ENCODE peak calls at places on chromosomes 13 and 19, in seven cellular contexts. Z is ELR, M is astrocyte of the spinal cord, B is NCI-H2081, D is adrenal gland, W is nephron progenitor cell, J is heart left ventricle. N is an unnamed sample.

GRCh38 chr13:109708014-109708617 is 78.3 kb downstream of the IRS2 start:
- DNase-seq in Z (no peak), M (no peak), B (no peak), D (no peak), W (no peak), J (no peak), N (no peak)

GRCh38 chr13:74132152-74132767 is 1.9 kb downstream of the KLF12 start:
- DNase-seq in Z (peak; percentile 32), M (no peak), B (no peak), D (no peak), W (no peak), J (no peak), N (no peak)

GRCh38 chr19:7904074-7905020 is 670 bp downstream of the MAP2K7 start:
- DNase-seq in Z (peak; percentile 49), M (peak; percentile 15), B (no peak), D (peak; percentile 79), W (peak; percentile 58), J (peak; percentile 69), N (no peak)

GRCh38 chr19:3826163-3826562 is 40.0 kb upstream of the MATK start:
- DNase-seq in Z (no peak), M (no peak), B (no peak), D (no peak), W (no peak), J (no peak), N (no peak)

GRCh38 chr13:91375119-91375729 is 23.2 kb upstream of the GPC5 start:
- DNase-seq in Z (peak; percentile 43), M (peak; percentile 17), B (no peak), D (no peak), W (peak; percentile 6), J (no peak), N (no peak)

GRCh38 chr19:56098731-56099577 is 22.1 kb downstream of the ZNF787 start:
- DNase-seq in Z (no peak), M (no peak), B (no peak), D (no peak), W (no peak), J (no peak), N (no peak)

GRCh38 chr13:65011403-65011802 is 2218.7 kb downstream of the PCDH9 start:
- DNase-seq in Z (no peak), M (no peak), B (no peak), D (no peak), W (no peak), J (no peak), N (no peak)

GRCh38 chr13:109836629-109837607 is 50.5 kb upstream of the IRS2 start:
- DNase-seq in Z (no peak), M (no peak), B (no peak), D (no peak), W (peak; percentile 22), J (no peak), N (no peak)

GRCh38 chr19:56252699-56253422 is 19.7 kb upstream of the EDDM13 start:
- DNase-seq in Z (peak; percentile 67), M (peak; percentile 73), B (peak; percentile 79), D (peak; percentile 91), W (peak; percentile 90), J (peak; percentile 79), N (peak; percentile 55)

GRCh38 chr19:48900477-48901452 is 653 bp downstream of the NUCB1 start:
- DNase-seq in Z (peak; percentile 43), M (peak; percentile 55), B (no peak), D (no peak), W (no peak), J (peak; percentile 50), N (no peak)

GRCh38 chr19:29022599-29022998 is 190.4 kb downstream of the UQCRFS1 start:
- DNase-seq in Z (no peak), M (no peak), B (no peak), D (no peak), W (no peak), J (no peak), N (no peak)

GRCh38 chr13:31625115-31625514 is 114.2 kb upstream of the RXFP2 start:
- DNase-seq in Z (peak; percentile 61), M (peak; percentile 16), B (no peak), D (no peak), W (no peak), J (no peak), N (no peak)

GRCh38 chr19:2252481-2253105 is 3.5 kb downstream of the AMH start:
- DNase-seq in Z (no peak), M (no peak), B (no peak), D (no peak), W (no peak), J (no peak), N (no peak)

GRCh38 chr13:44592448-44592847 is 16.3 kb upstream of the TSC22D1 start:
- DNase-seq in Z (no peak), M (no peak), B (no peak), D (no peak), W (no peak), J (no peak), N (no peak)

GRCh38 chr19:45826934-45827333 is 11.8 kb upstream of the RSPH6A start:
- DNase-seq in Z (no peak), M (no peak), B (no peak), D (peak; percentile 64), W (no peak), J (no peak), N (no peak)

GRCh38 chr13:28631792-28632191 is 27.1 kb upstream of the POMP start:
- DNase-seq in Z (peak; percentile 36), M (no peak), B (no peak), D (no peak), W (no peak), J (no peak), N (no peak)

GRCh38 chr13:97911311-97912138 is 42.0 kb upstream of the IPO5 start:
- DNase-seq in Z (peak; percentile 57), M (peak; percentile 27), B (no peak), D (no peak), W (no peak), J (no peak), N (peak; percentile 3)

GRCh38 chr13:106038752-106039151 is 496.7 kb downstream of the EFNB2 start:
- DNase-seq in Z (peak; percentile 74), M (peak; percentile 91), B (no peak), D (no peak), W (no peak), J (no peak), N (no peak)

GRCh38 chr13:95176611-95177259 is 124.5 kb downstream of the ABCC4 start:
- DNase-seq in Z (no peak), M (peak; percentile 82), B (no peak), D (no peak), W (no peak), J (no peak), N (no peak)

GRCh38 chr19:44988896-44989563 is 12.2 kb upstream of the RELB start:
- DNase-seq in Z (peak; percentile 81), M (peak; percentile 48), B (peak; percentile 26), D (peak; percentile 89), W (peak; percentile 69), J (peak; percentile 68), N (no peak)

GRCh38 chr19:39415111-39416046 is 2.9 kb downstream of the PLEKHG2 start:
- DNase-seq in Z (no peak), M (no peak), B (no peak), D (no peak), W (no peak), J (no peak), N (no peak)

GRCh38 chr19:48873476-48874308 is 1.5 kb downstream of the PPP1R15A start:
- DNase-seq in Z (no peak), M (no peak), B (no peak), D (no peak), W (no peak), J (no peak), N (no peak)

GRCh38 chr13:67408823-67409222 is 178.7 kb upstream of the PCDH9 start:
- DNase-seq in Z (no peak), M (peak; percentile 59), B (no peak), D (no peak), W (no peak), J (no peak), N (no peak)

GRCh38 chr13:105406551-105406950 is 1128.9 kb downstream of the EFNB2 start:
- DNase-seq in Z (no peak), M (no peak), B (no peak), D (no peak), W (no peak), J (no peak), N (no peak)

GRCh38 chr19:40365613-40366401 is 17.3 kb downstream of the PLD3 start:
- DNase-seq in Z (peak; percentile 78), M (peak; percentile 71), B (no peak), D (peak; percentile 90), W (peak; percentile 94), J (peak; percentile 70), N (no peak)

N was measured in GM12864.